ENCODE peak calls at places on chromosomes 2 and 18, in four cellular contexts. I is type B pancreatic cell, A is epithelial cell of esophagus, B is heart right ventricle. T is an unnamed sample.

GRCh38 chr18:68121826-68122225 is 593.1 kb downstream of the TMX3 start:
- DNase-seq in I (no peak), A (peak; percentile 79), B (no peak), T (no peak)

GRCh38 chr18:8242306-8242705 is 366.9 kb upstream of the RAB12 start:
- DNase-seq in I (no peak), A (no peak), B (no peak), T (no peak)

GRCh38 chr2:6896930-6897759 is 19.6 kb downstream of the RSAD2 start:
- DNase-seq in I (no peak), A (peak; percentile 7), B (no peak), T (no peak)

GRCh38 chr2:207796585-207797350 is 27.1 kb upstream of the FZD5 start:
- DNase-seq in I (no peak), A (peak; percentile 47), B (no peak), T (no peak)

GRCh38 chr2:95297088-95297487 is at the start of gene KCNIP3:
- DNase-seq in I (no peak), A (no peak), B (no peak), T (no peak)

GRCh38 chr2:239630618-239631286 is 229.9 kb upstream of the HDAC4 start:
- DNase-seq in I (peak; percentile 45), A (peak; percentile 7), B (no peak), T (no peak)

GRCh38 chr2:158325031-158325781 is 131.3 kb downstream of the CCDC148 start:
- DNase-seq in I (no peak), A (peak; percentile 80), B (no peak), T (no peak)

GRCh38 chr18:63159590-63159989 is 160.0 kb downstream of the BCL2 start:
- DNase-seq in I (no peak), A (no peak), B (no peak), T (no peak)

GRCh38 chr2:110777531-110778311 is 45.3 kb downstream of the ACOXL start:
- DNase-seq in I (no peak), A (no peak), B (no peak), T (no peak)

DNA sequence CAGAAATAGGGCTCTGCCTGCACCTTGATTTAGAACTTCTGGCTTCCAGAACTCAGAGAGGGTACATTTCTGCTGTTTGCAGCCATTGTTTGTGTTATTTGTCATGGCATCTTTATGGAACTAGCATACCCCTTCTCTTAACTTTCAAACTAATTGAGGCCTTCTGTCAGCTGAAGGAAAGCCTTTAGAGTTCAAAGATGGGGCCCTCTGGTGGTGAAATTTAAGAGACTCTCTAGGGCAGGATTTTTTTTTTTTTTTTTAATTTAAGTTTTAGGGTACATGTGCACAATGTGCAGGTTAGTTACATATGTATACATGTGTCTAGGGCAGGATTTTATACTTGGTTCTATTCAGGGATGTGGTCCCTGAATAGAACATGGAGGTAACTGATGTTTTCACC is 260.6 kb upstream of the LINC00305 start:
- DNase-seq in I (no peak), A (peak; percentile 11), B (no peak), T (no peak)
- TF ChIP-seq CTCF in I (peak; percentile 70), A (peak; percentile 26), B (peak; percentile 53), T (peak; percentile 59)

GRCh38 chr2:132420776-132421175 is 4.2 kb downstream of the GPR39 start:
- DNase-seq in I (no peak), A (peak; percentile 32), B (no peak), T (no peak)

GRCh38 chr2:132421198-132421780 is 4.7 kb downstream of the GPR39 start:
- DNase-seq in I (no peak), A (peak; percentile 42), B (no peak), T (no peak)

GRCh38 chr2:132426033-132426432 is 9.4 kb downstream of the GPR39 start:
- DNase-seq in I (no peak), A (no peak), B (no peak), T (no peak)

GRCh38 chr2:132426621-132427020 is 10.0 kb downstream of the GPR39 start:
- DNase-seq in I (no peak), A (no peak), B (no peak), T (no peak)

DNA sequence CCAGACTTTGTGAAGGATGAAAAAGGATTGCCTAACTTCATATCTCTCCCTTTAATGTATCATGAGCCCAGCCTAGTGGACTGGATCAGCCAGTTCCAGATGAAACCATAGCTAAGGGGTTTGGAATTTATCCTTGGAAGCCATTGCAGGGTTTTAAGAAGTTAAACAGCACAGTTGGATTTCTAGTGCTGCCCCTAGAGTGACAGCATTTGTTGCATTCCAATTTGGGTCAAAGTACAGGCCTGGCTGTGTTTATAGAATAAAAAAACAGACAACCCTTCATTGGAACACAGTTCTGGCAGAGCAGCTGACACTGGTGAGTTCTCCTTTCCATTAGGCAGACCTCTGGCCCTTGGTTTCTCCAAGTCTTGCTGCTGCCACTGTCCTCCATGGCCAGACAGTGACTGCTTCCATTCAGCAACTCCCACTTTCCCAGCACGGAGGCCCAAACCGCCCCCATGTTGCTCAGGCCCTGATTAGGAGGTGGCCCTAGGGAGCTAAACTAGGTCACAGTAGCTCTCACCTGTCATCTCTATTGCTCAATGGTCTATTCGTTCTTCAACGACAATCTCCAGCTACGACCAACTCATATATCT is 8.0 kb downstream of the GPR39 start:
- DNase-seq in I (no peak), A (peak; percentile 78), B (no peak), T (no peak)
- TF ChIP-seq CTCF in I (no peak), A (peak; percentile 37), B (no peak), T (no peak)

DNA sequence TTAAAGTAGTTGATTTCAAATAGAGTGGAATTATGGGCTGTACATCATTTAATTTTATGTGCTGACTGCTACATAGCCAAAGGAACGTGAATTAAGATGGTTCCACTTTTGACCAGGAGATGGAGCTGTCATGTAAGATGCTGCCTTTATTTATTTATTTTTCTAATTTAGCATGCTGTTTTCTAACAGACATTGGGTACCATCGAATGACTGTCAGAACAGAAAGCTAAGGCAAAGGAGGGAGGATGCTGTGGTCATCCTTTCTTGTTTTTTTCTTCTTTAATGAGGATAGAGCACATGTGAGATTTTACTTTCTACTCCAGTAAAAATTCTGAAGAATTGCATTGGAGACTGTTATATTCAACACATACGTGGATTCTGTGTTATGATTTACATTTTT is at the start of gene SCN2A:
- DNase-seq in I (no peak), A (peak; percentile 81), B (no peak), T (no peak)
- TF ChIP-seq CTCF in I (peak; percentile 89), A (peak; percentile 74), B (peak; percentile 74), T (peak; percentile 69)

GRCh38 chr18:32470713-32471633 is at the start of gene GAREM1:
- DNase-seq in I (peak; percentile 96), A (peak; percentile 99), B (peak; percentile 93), T (peak; percentile 98)

GRCh38 chr18:32468147-32468845 is 2.4 kb downstream of the GAREM1 start:
- DNase-seq in I (no peak), A (no peak), B (no peak), T (no peak)

GRCh38 chr18:32470136-32470712 is 458 bp downstream of the GAREM1 start:
- DNase-seq in I (peak; percentile 71), A (peak; percentile 25), B (peak; percentile 30), T (no peak)

GRCh38 chr18:32469691-32470131 is 971 bp downstream of the GAREM1 start:
- DNase-seq in I (no peak), A (peak; percentile 43), B (no peak), T (no peak)

GRCh38 chr18:32469190-32469611 is 1.5 kb downstream of the GAREM1 start:
- DNase-seq in I (no peak), A (peak; percentile 54), B (peak; percentile 30), T (peak; percentile 54)
- TF ChIP-seq CTCF in I (peak; percentile 60), A (peak; percentile 36), B (no peak), T (peak; percentile 22)

GRCh38 chr2:52414596-52414995 is 1353.0 kb upstream of the CHAC2 start:
- DNase-seq in I (no peak), A (peak; percentile 10), B (no peak), T (no peak)

DNA sequence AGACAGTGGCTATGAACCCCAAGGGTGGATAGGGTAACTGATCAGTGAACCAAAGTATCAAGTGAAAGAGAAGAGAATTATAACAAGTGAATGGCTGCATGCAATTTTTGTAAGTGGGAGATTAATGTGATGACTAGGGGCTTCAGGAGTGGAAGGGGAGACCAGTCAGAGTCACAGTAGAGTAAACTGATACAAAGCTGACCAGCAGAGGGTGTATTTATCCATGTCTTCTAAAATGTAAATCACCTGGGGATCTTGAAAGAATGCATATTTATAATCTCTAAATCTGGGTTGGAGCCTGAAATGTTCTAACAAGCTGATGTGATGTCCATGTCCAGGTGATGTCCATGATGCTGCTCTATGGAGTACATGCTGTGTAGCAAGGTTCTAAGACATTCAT is 1351.3 kb upstream of the CHAC2 start:
- DNase-seq in I (no peak), A (peak; percentile 9), B (no peak), T (no peak)
- TF ChIP-seq CTCF in I (peak; percentile 57), A (peak; percentile 16), B (peak; percentile 16), T (peak; percentile 48)

GRCh38 chr2:28419003-28419704 is 26.5 kb downstream of the FOSL2 start:
- DNase-seq in I (no peak), A (no peak), B (no peak), T (no peak)
- TF ChIP-seq CTCF in I (no peak), A (no peak), B (no peak), T (no peak)

T was measured in osteocyte.